ENCODE peak calls at places on chromosomes 5 and 9, in four cellular contexts. One of them, this sample, is unnamed.

GRCh38 chr5:72523960-72524582 is 16.9 kb upstream of the ZNF366 start:
- DNase-seq in endodermal cell: no peak
- DNase-seq in SK-N-SH: no peak
- DNase-seq in HCT116: peak
- DNase-seq in this sample: no peak

GRCh38 chr9:93010696-93011095 is 47.8 kb upstream of the SUSD3 start:
- DNase-seq in endodermal cell: peak
- DNase-seq in SK-N-SH: peak
- DNase-seq in HCT116: no peak
- DNase-seq in this sample: no peak

GRCh38 chr9:136096505-136097001 is 1.5 kb upstream of the NACC2 start:
- DNase-seq in endodermal cell: no peak
- DNase-seq in SK-N-SH: no peak
- DNase-seq in HCT116: no peak
- DNase-seq in this sample: no peak

GRCh38 chr5:53333160-53333559 is 147.3 kb upstream of the FST start:
- DNase-seq in endodermal cell: no peak
- DNase-seq in SK-N-SH: no peak
- DNase-seq in HCT116: no peak
- DNase-seq in this sample: no peak

GRCh38 chr9:134190232-134191121 is 26.1 kb upstream of the RNU6ATAC start:
- DNase-seq in endodermal cell: peak
- DNase-seq in SK-N-SH: peak
- DNase-seq in HCT116: no peak
- DNase-seq in this sample: no peak

GRCh38 chr9:33320568-33321261 is 30.4 kb downstream of the NFX1 start:
- DNase-seq in endodermal cell: no peak
- DNase-seq in SK-N-SH: no peak
- DNase-seq in HCT116: no peak
- DNase-seq in this sample: no peak

GRCh38 chr5:106408141-106408540 is 1262.6 kb downstream of the EFNA5 start:
- DNase-seq in endodermal cell: no peak
- DNase-seq in SK-N-SH: no peak
- DNase-seq in HCT116: no peak
- DNase-seq in this sample: no peak

GRCh38 chr9:125472926-125473701 is 211.5 kb downstream of the GAPVD1 start:
- DNase-seq in endodermal cell: peak
- DNase-seq in SK-N-SH: peak
- DNase-seq in HCT116: no peak
- DNase-seq in this sample: no peak

GRCh38 chr5:25553082-25553481 is 908.3 kb upstream of the CDH10 start:
- DNase-seq in endodermal cell: no peak
- DNase-seq in SK-N-SH: no peak
- DNase-seq in HCT116: no peak
- DNase-seq in this sample: no peak

GRCh38 chr5:71891856-71892255 is 172.8 kb downstream of the CARTPT start:
- DNase-seq in endodermal cell: peak
- DNase-seq in SK-N-SH: no peak
- DNase-seq in HCT116: no peak
- DNase-seq in this sample: no peak

GRCh38 chr5:139664273-139664693 is 16.1 kb downstream of the CXXC5 start:
- DNase-seq in endodermal cell: no peak
- DNase-seq in SK-N-SH: no peak
- DNase-seq in HCT116: no peak
- DNase-seq in this sample: no peak

GRCh38 chr5:148951612-148952011 is 111.2 kb downstream of the SH3TC2 start:
- DNase-seq in endodermal cell: peak
- DNase-seq in SK-N-SH: no peak
- DNase-seq in HCT116: no peak
- DNase-seq in this sample: no peak

GRCh38 chr9:129575818-129576217 is 45.1 kb downstream of the C9orf50 start:
- DNase-seq in endodermal cell: no peak
- DNase-seq in SK-N-SH: no peak
- DNase-seq in HCT116: no peak
- DNase-seq in this sample: no peak

GRCh38 chr5:1330847-1331831 is 13.8 kb downstream of the CLPTM1L start:
- DNase-seq in endodermal cell: no peak
- DNase-seq in SK-N-SH: no peak
- DNase-seq in HCT116: no peak
- DNase-seq in this sample: no peak
- H3K27ac ChIP-seq in endodermal cell: no peak
- H3K27ac ChIP-seq in SK-N-SH: no peak
- H3K27ac ChIP-seq in HCT116: no peak
- H3K27ac ChIP-seq in this sample: no peak

GRCh38 chr9:114169940-114170791 is 14.8 kb downstream of the COL27A1 start:
- DNase-seq in endodermal cell: no peak
- DNase-seq in SK-N-SH: no peak
- DNase-seq in HCT116: no peak
- DNase-seq in this sample: no peak
- H3K27ac ChIP-seq in endodermal cell: peak
- H3K27ac ChIP-seq in SK-N-SH: no peak
- H3K27ac ChIP-seq in HCT116: no peak
- H3K27ac ChIP-seq in this sample: no peak

DNA sequence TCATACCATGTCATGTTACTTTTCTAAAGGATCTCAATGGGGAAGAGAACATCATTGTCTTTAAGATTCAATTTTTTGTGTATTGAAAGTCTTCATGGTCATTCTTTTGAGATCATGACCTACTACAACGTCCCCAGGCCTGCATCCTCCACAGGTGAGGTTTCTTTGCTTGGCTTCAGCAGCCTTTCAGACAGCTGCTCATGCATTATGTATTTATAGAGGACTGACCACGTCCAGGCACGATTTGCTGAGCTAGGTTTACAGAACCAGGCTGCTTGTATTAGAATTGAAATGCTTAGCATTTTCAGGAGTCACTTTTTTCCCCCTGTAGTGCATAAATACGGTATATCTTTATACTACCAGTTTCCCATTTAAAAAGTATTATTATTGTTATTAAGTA is 70.4 kb downstream of the LIX1 start:
- DNase-seq in endodermal cell: no peak
- DNase-seq in SK-N-SH: no peak
- DNase-seq in HCT116: no peak
- DNase-seq in this sample: no peak
- H3K27ac ChIP-seq in endodermal cell: no peak
- H3K27ac ChIP-seq in SK-N-SH: no peak
- H3K27ac ChIP-seq in HCT116: no peak
- H3K27ac ChIP-seq in this sample: no peak

GRCh38 chr9:20563917-20564316 is 58.4 kb downstream of the MLLT3 start:
- DNase-seq in endodermal cell: no peak
- DNase-seq in SK-N-SH: no peak
- DNase-seq in HCT116: no peak
- DNase-seq in this sample: no peak
- H3K27ac ChIP-seq in endodermal cell: no peak
- H3K27ac ChIP-seq in SK-N-SH: no peak
- H3K27ac ChIP-seq in HCT116: no peak
- H3K27ac ChIP-seq in this sample: no peak

DNA sequence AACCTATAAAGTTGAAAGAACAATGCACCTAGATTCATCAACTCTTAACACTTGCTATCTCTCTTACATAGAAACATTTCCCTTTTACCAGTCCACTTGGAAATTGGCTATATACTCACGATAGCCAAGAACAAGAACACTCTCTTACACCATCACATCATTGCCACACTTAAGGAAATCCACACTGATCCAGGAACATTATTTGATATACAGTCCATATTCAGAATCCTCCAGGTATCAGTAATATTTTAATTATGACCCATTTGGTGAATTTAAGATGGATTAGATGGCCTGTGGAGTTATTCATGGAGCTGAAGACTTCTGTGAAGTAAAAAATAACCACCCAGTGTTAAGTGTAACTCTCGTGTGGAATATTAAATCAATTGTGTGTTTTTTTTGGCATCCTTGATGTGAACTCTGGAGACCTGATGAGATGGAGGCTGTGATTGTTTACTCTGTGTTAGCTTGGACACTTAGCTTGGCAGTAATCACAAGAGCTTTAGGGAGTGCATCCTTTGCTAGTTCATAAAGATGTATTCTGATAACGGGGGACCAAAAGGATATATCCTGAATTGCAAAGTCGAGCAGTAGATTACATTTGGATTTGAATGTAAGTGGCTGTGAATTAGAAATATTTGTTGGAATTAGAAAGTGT is 52.0 kb upstream of the ABL1 start:
- DNase-seq in endodermal cell: no peak
- DNase-seq in SK-N-SH: no peak
- DNase-seq in HCT116: no peak
- DNase-seq in this sample: no peak
- H3K27ac ChIP-seq in endodermal cell: no peak
- H3K27ac ChIP-seq in SK-N-SH: no peak
- H3K27ac ChIP-seq in HCT116: no peak
- H3K27ac ChIP-seq in this sample: no peak

GRCh38 chr5:150488519-150489357 is 19.2 kb upstream of the NDST1 start:
- DNase-seq in endodermal cell: no peak
- DNase-seq in SK-N-SH: no peak
- DNase-seq in HCT116: no peak
- DNase-seq in this sample: peak
- H3K27ac ChIP-seq in endodermal cell: no peak
- H3K27ac ChIP-seq in SK-N-SH: peak
- H3K27ac ChIP-seq in HCT116: no peak
- H3K27ac ChIP-seq in this sample: peak

GRCh38 chr5:1316588-1316902 is 21.7 kb upstream of the TERT start:
- DNase-seq in endodermal cell: no peak
- DNase-seq in SK-N-SH: no peak
- DNase-seq in HCT116: no peak
- DNase-seq in this sample: no peak
- H3K27ac ChIP-seq in endodermal cell: no peak
- H3K27ac ChIP-seq in SK-N-SH: no peak
- H3K27ac ChIP-seq in HCT116: peak
- H3K27ac ChIP-seq in this sample: no peak

GRCh38 chr9:124394596-124394995 is 20.6 kb downstream of the PSMB7 start:
- DNase-seq in endodermal cell: no peak
- DNase-seq in SK-N-SH: no peak
- DNase-seq in HCT116: no peak
- DNase-seq in this sample: no peak

GRCh38 chr9:124392254-124392653 is 23.0 kb downstream of the PSMB7 start:
- DNase-seq in endodermal cell: peak
- DNase-seq in SK-N-SH: no peak
- DNase-seq in HCT116: no peak
- DNase-seq in this sample: no peak

GRCh38 chr9:124392855-124393460 is 22.3 kb downstream of the PSMB7 start:
- DNase-seq in endodermal cell: peak
- DNase-seq in SK-N-SH: peak
- DNase-seq in HCT116: peak
- DNase-seq in this sample: peak

GRCh38 chr9:124395826-124396225 is 19.4 kb downstream of the PSMB7 start:
- DNase-seq in endodermal cell: no peak
- DNase-seq in SK-N-SH: no peak
- DNase-seq in HCT116: no peak
- DNase-seq in this sample: no peak

GRCh38 chr9:124394167-124394566 is 21.1 kb downstream of the PSMB7 start:
- DNase-seq in endodermal cell: no peak
- DNase-seq in SK-N-SH: no peak
- DNase-seq in HCT116: no peak
- DNase-seq in this sample: no peak
- H3K27ac ChIP-seq in endodermal cell: no peak
- H3K27ac ChIP-seq in SK-N-SH: no peak
- H3K27ac ChIP-seq in HCT116: no peak
- H3K27ac ChIP-seq in this sample: no peak

GRCh38 chr9:99184073-99184426 is 37.7 kb downstream of the ALG2 start:
- DNase-seq in endodermal cell: peak
- DNase-seq in SK-N-SH: no peak
- DNase-seq in HCT116: no peak
- DNase-seq in this sample: no peak

GRCh38 chr9:99183616-99184015 is 38.1 kb downstream of the ALG2 start:
- DNase-seq in endodermal cell: no peak
- DNase-seq in SK-N-SH: no peak
- DNase-seq in HCT116: no peak
- DNase-seq in this sample: no peak

GRCh38 chr9:99185904-99186303 is 35.8 kb downstream of the ALG2 start:
- DNase-seq in endodermal cell: no peak
- DNase-seq in SK-N-SH: peak
- DNase-seq in HCT116: no peak
- DNase-seq in this sample: no peak

GRCh38 chr9:99185328-99185632 is 36.5 kb downstream of the ALG2 start:
- DNase-seq in endodermal cell: no peak
- DNase-seq in SK-N-SH: no peak
- DNase-seq in HCT116: no peak
- DNase-seq in this sample: no peak

DNA sequence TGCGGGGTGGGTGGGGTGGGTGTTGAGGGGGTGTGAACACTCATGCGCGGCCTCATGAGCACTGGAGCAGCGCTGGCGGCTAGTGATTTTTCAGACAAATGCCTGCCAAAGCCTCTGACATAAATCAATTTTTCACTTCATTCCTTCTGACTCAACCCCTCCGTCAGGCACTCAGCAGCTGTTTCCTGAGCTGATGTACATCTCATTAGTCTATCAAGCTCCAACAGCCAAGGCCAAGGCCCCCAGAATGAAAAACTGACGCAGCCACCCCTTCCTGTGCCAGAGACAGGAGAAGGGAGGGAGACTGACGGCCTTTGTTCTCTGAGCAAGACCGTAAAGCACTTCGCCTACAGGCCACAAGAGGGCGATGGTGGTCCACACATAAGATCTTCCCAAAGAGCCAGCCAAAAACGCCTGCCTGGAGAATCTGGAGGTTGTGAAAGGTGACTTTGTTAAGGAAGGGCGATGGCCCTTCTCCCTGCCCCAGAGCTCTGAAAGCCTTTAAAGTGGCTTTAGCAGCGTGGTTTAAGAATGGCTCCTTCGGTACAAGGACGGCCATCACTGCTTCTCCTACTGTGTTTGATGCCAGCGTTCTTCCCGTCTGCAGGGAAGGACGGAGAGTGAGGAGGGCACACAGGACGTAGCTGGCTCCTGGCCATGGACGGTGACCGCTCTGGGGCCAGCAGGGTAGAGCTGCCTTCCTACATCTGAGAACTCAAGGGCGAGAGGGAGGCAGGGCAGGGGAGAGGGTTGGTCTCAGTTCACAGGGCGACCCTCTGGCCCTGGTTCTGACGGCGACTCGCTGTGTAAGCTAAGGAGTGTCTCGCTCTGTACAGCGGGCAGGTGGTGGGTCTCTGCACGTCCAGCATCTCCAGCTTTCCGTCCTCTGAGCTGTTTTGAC is 37.1 kb downstream of the ALG2 start:
- DNase-seq in endodermal cell: peak
- DNase-seq in SK-N-SH: peak
- DNase-seq in HCT116: peak
- DNase-seq in this sample: peak
- H3K27ac ChIP-seq in endodermal cell: peak
- H3K27ac ChIP-seq in SK-N-SH: peak
- H3K27ac ChIP-seq in HCT116: no peak
- H3K27ac ChIP-seq in this sample: no peak

This sample was measured in caudate nucleus.